ENCODE peak calls at places on chromosomes 7 and 10, in six cellular contexts. Y, P, B, L, H and A are unnamed samples. For H3K36me3, the result is how much of the 10 kb centered on the place peaks cover.

GRCh38 chr7:136386876-136387275 is 409.7 kb upstream of the MTPN start:
- DNase-seq in H (no peak), Y (no peak), L (no peak), B (no peak), P (no peak), A (no peak)

GRCh38 chr10:94138391-94138790 is 144.7 kb downstream of the PLCE1 start:
- DNase-seq in Y (no peak), P (no peak), H (no peak), L (no peak), B (no peak), A (no peak)

GRCh38 chr10:98028168-98028770 is 2.2 kb downstream of the CRTAC1 start:
- DNase-seq in P (peak), L (peak), Y (no peak), H (peak), B (no peak), A (no peak)

GRCh38 chr10:72013202-72013945 is 49.2 kb downstream of the CHST3 start:
- DNase-seq in P (no peak), H (no peak), L (no peak), B (no peak), Y (no peak), A (no peak)

GRCh38 chr7:108066486-108066885 is 63.5 kb upstream of the LAMB1 start:
- DNase-seq in H (no peak), L (no peak), P (no peak), B (no peak), Y (no peak), A (no peak)

GRCh38 chr10:30420266-30420665 is 13.7 kb upstream of the MAP3K8 start:
- DNase-seq in H (no peak), Y (no peak), B (no peak), P (no peak), L (no peak), A (no peak)

GRCh38 chr10:133312016-133312768 is 3.5 kb downstream of the ZNF511 start:
- DNase-seq in L (no peak), P (no peak), Y (no peak), B (no peak), H (no peak), A (no peak)

GRCh38 chr10:113937756-113938155 is 83.3 kb downstream of the NHLRC2 start:
- DNase-seq in B (no peak), H (no peak), Y (no peak), L (no peak), P (no peak), A (no peak)

GRCh38 chr7:90678986-90679385 is 82.9 kb downstream of the CDK14 start:
- DNase-seq in Y (no peak), H (no peak), L (no peak), B (no peak), P (no peak), A (no peak)

GRCh38 chr10:35821339-35821911 is 179.3 kb upstream of the FZD8 start:
- DNase-seq in H (no peak), B (peak), Y (no peak), L (no peak), P (no peak), A (no peak)

GRCh38 chr10:96850825-96851224 is 18.7 kb downstream of the LCOR start:
- DNase-seq in L (no peak), Y (peak), H (no peak), B (peak), P (peak), A (no peak)

GRCh38 chr10:6542999-6543430 is 37.1 kb downstream of the PRKCQ start:
- DNase-seq in H (peak), B (no peak), P (no peak), Y (no peak), L (no peak), A (no peak)

GRCh38 chr10:84538036-84538435 is 209.6 kb downstream of the CCSER2 start:
- DNase-seq in B (no peak), H (no peak), P (no peak), Y (no peak), L (no peak), A (no peak)

GRCh38 chr7:99860281-99861127 is 16.3 kb downstream of the OR2AE1 start:
- DNase-seq in H (no peak), B (no peak), P (peak), L (no peak), Y (peak), A (peak)

GRCh38 chr7:24885305-24885704 is 94.7 kb downstream of the OSBPL3 start:
- DNase-seq in P (no peak), H (no peak), L (no peak), Y (no peak), B (no peak), A (no peak)

GRCh38 chr7:27551803-27552202 is 110.9 kb downstream of the HIBADH start:
- DNase-seq in Y (no peak), L (no peak), P (no peak), B (no peak), H (no peak), A (no peak)

GRCh38 chr10:68346774-68347173 is 14.0 kb upstream of the PBLD start:
- DNase-seq in H (no peak), L (no peak), P (no peak), Y (no peak), B (no peak), A (no peak)

GRCh38 chr10:68348265-68348741 is 15.6 kb upstream of the PBLD start:
- DNase-seq in Y (no peak), P (peak), L (no peak), B (peak), H (peak), A (no peak)

GRCh38 chr10:68342909-68343516 is 10.3 kb upstream of the PBLD start:
- DNase-seq in P (no peak), L (no peak), B (no peak), Y (no peak), H (no peak), A (no peak)

GRCh38 chr10:68340358-68341080 is 7.8 kb upstream of the PBLD start:
- DNase-seq in P (no peak), Y (no peak), B (no peak), H (no peak), L (no peak), A (no peak)

DNA sequence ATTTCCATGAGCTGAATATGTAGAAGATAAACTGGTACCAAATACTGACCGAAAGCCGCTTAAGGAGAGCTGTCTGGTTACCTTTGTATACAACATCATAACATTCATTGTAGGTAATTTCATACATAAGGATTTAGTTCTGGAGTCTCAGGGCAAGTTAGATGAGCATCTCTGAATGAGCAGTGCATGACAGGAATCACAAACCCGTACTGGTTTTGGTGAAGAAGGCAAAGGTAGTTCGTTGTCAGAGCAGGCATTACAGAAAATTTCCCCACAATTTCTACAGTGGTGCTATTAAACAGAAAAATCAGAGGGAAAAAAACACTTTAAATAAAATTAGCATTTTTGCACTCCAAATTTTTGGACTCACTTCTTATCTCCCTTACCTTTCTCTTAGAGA is 12.9 kb upstream of the PBLD start:
- DNase-seq in Y (no peak), L (no peak), P (no peak), H (no peak), B (no peak), A (no peak)
- H3K36me3 ChIP-seq in Y (under half), L (half or more), P (under half), H (half or more), B (half or more), A (half or more)

DNA sequence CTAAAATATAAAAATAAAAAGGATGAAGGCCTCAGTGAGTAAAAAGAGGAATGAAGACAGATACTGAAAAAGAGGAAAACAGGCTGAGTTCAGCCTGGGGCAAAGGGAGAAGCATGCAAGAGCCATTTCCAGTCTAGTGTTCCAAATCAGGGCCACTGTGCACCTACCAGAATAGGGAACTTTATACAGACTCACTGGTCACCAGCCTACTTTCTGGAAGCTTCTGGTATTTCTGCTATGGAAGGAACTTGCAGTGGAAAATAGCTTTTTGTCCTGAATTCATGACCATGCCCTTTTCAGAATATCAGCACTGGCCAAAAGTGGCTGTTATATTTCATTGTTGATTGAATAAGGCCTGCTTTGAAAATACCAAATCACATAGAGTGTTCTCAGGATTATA is 28.8 kb downstream of the ABRAXAS2 start:
- DNase-seq in L (no peak), P (no peak), H (no peak), B (no peak), Y (no peak), A (no peak)
- H3K36me3 ChIP-seq in L (half or more), P (under half), H (half or more), B (half or more), Y (under half), A (half or more)

GRCh38 chr10:120486671-120487205 is 29.7 kb downstream of the PLPP4 start:
- DNase-seq in Y (no peak), B (no peak), L (no peak), P (no peak), H (no peak), A (no peak)
- H3K36me3 ChIP-seq in Y (under half), B (under half), L (under half), P (under half), H (under half), A (under half)

GRCh38 chr10:130138479-130138866 is 2.3 kb downstream of the GLRX3 start:
- DNase-seq in L (no peak), B (no peak), H (no peak), P (peak), Y (no peak), A (no peak)

GRCh38 chr10:130141460-130141859 is 5.3 kb downstream of the GLRX3 start:
- DNase-seq in B (no peak), P (no peak), L (no peak), H (no peak), Y (no peak), A (no peak)

GRCh38 chr10:130141878-130142277 is 5.7 kb downstream of the GLRX3 start:
- DNase-seq in P (no peak), L (no peak), H (no peak), Y (no peak), B (no peak), A (no peak)

GRCh38 chr10:130140425-130140824 is 4.2 kb downstream of the GLRX3 start:
- DNase-seq in P (no peak), H (no peak), L (no peak), Y (no peak), B (no peak), A (no peak)

DNA sequence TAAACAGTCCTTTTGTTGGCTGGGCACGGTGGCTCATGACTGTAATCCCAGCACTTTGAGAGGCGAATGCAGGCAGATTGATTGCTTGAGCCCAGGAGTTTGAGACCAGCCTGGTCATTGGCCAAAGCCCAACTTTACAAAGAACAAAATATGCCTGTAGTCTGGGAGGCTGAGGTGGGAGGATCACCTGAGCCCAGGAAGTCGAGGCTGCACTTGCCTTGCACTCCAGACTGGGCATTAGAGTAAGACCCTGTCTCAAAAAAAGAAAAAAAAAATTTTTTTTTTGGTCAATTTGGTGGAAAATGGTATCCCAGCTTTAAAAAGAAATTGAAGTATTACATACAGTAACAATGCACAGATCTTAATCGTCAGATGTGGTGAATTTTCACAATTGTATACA is 4.8 kb downstream of the GLRX3 start:
- DNase-seq in P (no peak), Y (no peak), B (no peak), L (no peak), H (no peak), A (no peak)
- H3K36me3 ChIP-seq in P (under half), Y (under half), B (half or more), L (half or more), H (under half), A (under half)

GRCh38 chr10:817371-817770 is 114.1 kb downstream of the LARP4B start:
- DNase-seq in Y (no peak), P (no peak), B (no peak), H (no peak), L (no peak), A (no peak)
- H3K36me3 ChIP-seq in Y (under half), P (under half), B (half or more), H (half or more), L (half or more), A (half or more)

GRCh38 chr7:154996756-154997155 is 6.2 kb downstream of the PAXIP1 start:
- DNase-seq in P (no peak), L (no peak), H (no peak), Y (no peak), B (no peak), A (no peak)
- H3K36me3 ChIP-seq in P (under half), L (half or more), H (half or more), Y (under half), B (under half), A (under half)

GRCh38 chr7:157177997-157178396 is 39.3 kb downstream of the UBE3C start:
- DNase-seq in L (no peak), Y (no peak), B (no peak), P (no peak), H (no peak), A (no peak)
- H3K36me3 ChIP-seq in L (half or more), Y (under half), B (half or more), P (under half), H (half or more), A (under half)

GRCh38 chr7:75559355-75559986 is 67.4 kb downstream of the SPDYE5 start:
- DNase-seq in H (no peak), P (no peak), Y (no peak), B (no peak), L (no peak), A (no peak)
- H3K36me3 ChIP-seq in H (under half), P (under half), Y (under half), B (under half), L (half or more), A (half or more)

GRCh38 chr7:92798517-92799249 is 37.7 kb downstream of the CDK6 start:
- DNase-seq in Y (no peak), L (no peak), H (no peak), P (no peak), B (no peak), A (no peak)
- H3K36me3 ChIP-seq in Y (under half), L (under half), H (half or more), P (under half), B (under half), A (under half)

DNA sequence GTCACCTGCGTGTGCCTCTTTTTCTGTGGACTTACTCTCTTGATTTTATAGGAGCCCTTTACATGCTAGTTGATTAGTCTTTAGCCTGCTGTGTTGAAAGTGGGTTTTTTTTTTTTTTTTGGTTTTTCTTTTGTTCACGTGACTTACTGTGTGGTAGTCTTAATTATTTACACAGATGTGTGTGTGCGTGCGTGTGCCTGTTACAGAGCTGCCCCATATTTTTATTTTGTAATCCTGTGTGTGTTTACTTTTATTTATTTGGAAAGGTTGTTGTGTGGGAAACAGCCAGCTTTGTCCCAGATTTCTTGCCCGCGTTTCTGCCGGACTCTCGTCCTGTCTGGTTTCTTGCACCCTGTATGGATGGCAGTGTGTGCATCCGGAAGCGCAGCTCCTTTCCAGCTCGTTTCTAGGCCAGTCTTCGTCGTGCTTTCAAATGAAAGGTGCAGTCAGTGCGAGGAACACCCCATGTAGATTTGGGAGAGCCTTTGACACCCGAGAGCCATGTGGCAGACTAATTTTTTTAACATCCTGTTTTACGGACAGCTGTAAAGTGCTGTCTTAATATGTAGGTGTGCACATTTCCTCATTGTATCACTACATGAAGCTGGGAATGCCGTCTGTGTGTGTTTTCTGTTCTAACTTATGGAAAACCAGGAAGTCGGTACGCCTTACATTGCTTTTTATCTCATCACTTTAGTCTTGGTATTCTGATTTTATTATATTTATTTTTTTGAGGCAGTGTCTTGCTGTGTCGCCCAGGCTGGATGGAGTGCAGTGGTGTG is 55.6 kb downstream of the DNAJB6 start:
- DNase-seq in B (no peak), Y (no peak), P (no peak), H (no peak), L (no peak), A (no peak)
- H3K36me3 ChIP-seq in B (half or more), Y (under half), P (under half), H (half or more), L (half or more), A (under half)